ENCODE peak calls at places on chromosomes 16 and 17, in eight cellular contexts. K, D, O, M, L, U, G and E are unnamed samples.

GRCh38 chr17:70687421-70687820 is 518.1 kb downstream of the KCNJ2 start:
- DNase-seq in K (no peak), D (no peak), O (no peak), M (no peak), L (no peak), U (no peak), G (no peak), E (no peak)

GRCh38 chr16:71337631-71338030 is 20.9 kb upstream of the CALB2 start:
- DNase-seq in K (no peak), D (no peak), O (no peak), M (no peak), L (no peak), U (no peak), G (no peak), E (no peak)

GRCh38 chr16:47448830-47449575 is 11.9 kb downstream of the ITFG1 start:
- DNase-seq in K (no peak), D (no peak), O (no peak), M (no peak), L (no peak), U (no peak), G (no peak), E (no peak)

GRCh38 chr17:49521521-49522185 is 26.6 kb downstream of the NGFR start:
- DNase-seq in K (no peak), D (no peak), O (no peak), M (no peak), L (no peak), U (no peak), G (no peak), E (peak)

GRCh38 chr17:44124118-44124438 is 637 bp upstream of the HDAC5 start:
- DNase-seq in K (no peak), D (no peak), O (no peak), M (no peak), L (no peak), U (no peak), G (no peak), E (no peak)

GRCh38 chr16:49274936-49275730 is 6.5 kb downstream of the CBLN1 start:
- DNase-seq in K (no peak), D (no peak), O (no peak), M (peak), L (no peak), U (no peak), G (no peak), E (no peak)

GRCh38 chr16:27321013-27321960 is 7.5 kb downstream of the IL4R start:
- DNase-seq in K (peak), D (peak), O (peak), M (no peak), L (no peak), U (peak), G (peak), E (no peak)

GRCh38 chr17:75006653-75007052 is 5.8 kb upstream of the MRPL58 start:
- DNase-seq in K (no peak), D (no peak), O (no peak), M (no peak), L (no peak), U (no peak), G (no peak), E (no peak)

GRCh38 chr17:50661795-50662391 is 27.2 kb downstream of the ABCC3 start:
- DNase-seq in K (peak), D (peak), O (peak), M (peak), L (no peak), U (peak), G (peak), E (peak)

GRCh38 chr17:17519886-17520285 is 23.7 kb upstream of the RASD1 start:
- DNase-seq in K (no peak), D (no peak), O (no peak), M (no peak), L (no peak), U (no peak), G (no peak), E (no peak)

GRCh38 chr17:82399601-82400101 is 18.5 kb upstream of the HEXD start:
- DNase-seq in K (no peak), D (no peak), O (peak), M (no peak), L (no peak), U (no peak), G (no peak), E (no peak)
- TF ChIP-seq CTCF in K (no peak), D (no peak), O (no peak), M (no peak), L (no peak), U (no peak), G (no peak), E (no peak)

GRCh38 chr17:38870259-38871165 is 654 bp downstream of the LASP1 start:
- DNase-seq in K (peak), D (peak), O (peak), M (peak), L (peak), U (peak), G (no peak), E (peak)

GRCh38 chr17:38868095-38868967 is 1.5 kb upstream of the LASP1 start:
- DNase-seq in K (no peak), D (peak), O (peak), M (peak), L (no peak), U (peak), G (peak), E (peak)

GRCh38 chr17:38867179-38867994 is 2.5 kb upstream of the LASP1 start:
- DNase-seq in K (peak), D (peak), O (peak), M (peak), L (peak), U (peak), G (peak), E (peak)

GRCh38 chr17:38869647-38870258 is at the start of gene LASP1:
- DNase-seq in K (peak), D (peak), O (peak), M (peak), L (peak), U (peak), G (peak), E (peak)

GRCh38 chr17:38868968-38869646 is 751 bp upstream of the LASP1 start:
- DNase-seq in K (peak), D (peak), O (peak), M (peak), L (peak), U (peak), G (peak), E (peak)
- TF ChIP-seq CTCF in K (peak), D (no peak), O (peak), M (peak), L (peak), U (peak), G (peak), E (no peak)

GRCh38 chr17:79915850-79916430 is 76.7 kb upstream of the CBX4 start:
- DNase-seq in K (no peak), D (no peak), O (peak), M (peak), L (peak), U (peak), G (peak), E (peak)
- TF ChIP-seq CTCF in K (peak), D (no peak), O (peak), M (peak), L (peak), U (peak), G (peak), E (peak)

GRCh38 chr16:53078765-53079484 is 24.1 kb downstream of the CHD9 start:
- DNase-seq in K (no peak), D (no peak), O (no peak), M (no peak), L (no peak), U (peak), G (no peak), E (no peak)
- TF ChIP-seq CTCF in K (no peak), D (no peak), O (no peak), M (peak), L (no peak), U (no peak), G (no peak), E (no peak)

DNA sequence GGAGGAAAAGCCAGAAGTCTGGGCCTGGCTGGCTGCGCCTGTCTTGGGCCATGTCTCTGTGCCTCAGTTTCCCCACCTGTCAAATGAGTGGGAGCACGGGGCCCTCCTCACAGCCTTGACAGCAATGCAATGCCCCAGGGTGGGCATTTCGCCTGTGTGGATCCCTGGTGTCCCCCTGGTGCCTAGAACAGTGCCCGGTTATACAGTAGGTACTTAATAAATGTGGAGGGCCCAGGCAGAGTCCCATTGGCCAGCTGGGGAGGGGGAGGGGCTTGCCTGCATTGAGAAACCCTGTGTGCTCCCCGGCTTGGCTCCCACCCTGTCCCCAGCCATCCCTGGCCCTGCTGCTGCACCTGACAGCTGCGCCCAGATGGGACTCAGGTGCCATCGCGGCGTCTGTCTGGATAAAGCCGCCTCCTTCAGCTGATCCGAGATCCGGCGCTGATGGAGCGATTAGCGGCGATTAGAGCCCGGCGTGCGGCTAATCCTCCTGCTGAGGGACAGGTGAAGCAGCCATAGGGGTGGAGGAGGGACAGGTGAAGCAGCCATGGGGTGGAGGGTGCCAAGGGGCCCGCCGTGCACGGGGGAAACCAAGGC is 12.4 kb downstream of the ZFPM1 start:
- DNase-seq in K (no peak), D (no peak), O (no peak), M (no peak), L (no peak), U (no peak), G (no peak), E (no peak)
- TF ChIP-seq CTCF in K (no peak), D (no peak), O (no peak), M (no peak), L (no peak), U (no peak), G (no peak), E (no peak)

DNA sequence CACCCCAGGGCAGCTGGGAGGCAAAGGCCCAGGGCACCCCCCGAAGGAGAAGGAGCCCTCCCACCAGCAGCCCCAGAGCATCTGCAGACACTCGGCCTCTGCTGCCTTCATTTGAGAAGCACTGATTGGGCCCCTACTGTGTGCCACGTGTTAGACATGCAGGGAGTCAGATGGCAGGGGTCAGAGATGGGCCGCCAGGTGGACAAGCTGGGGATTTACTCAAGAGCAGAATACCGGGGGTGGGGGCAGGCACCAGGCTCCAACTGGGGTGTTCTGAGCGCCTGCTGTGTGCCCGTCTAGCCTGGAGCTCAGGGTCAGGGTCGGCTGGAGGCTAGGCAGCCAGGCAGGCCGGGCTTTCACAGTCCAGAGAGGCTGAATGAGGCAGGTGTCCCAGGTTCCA is 18.7 kb downstream of the TPSG1 start:
- DNase-seq in K (no peak), D (no peak), O (no peak), M (no peak), L (no peak), U (no peak), G (no peak), E (no peak)
- TF ChIP-seq CTCF in K (no peak), D (no peak), O (no peak), M (no peak), L (no peak), U (no peak), G (no peak), E (no peak)

DNA sequence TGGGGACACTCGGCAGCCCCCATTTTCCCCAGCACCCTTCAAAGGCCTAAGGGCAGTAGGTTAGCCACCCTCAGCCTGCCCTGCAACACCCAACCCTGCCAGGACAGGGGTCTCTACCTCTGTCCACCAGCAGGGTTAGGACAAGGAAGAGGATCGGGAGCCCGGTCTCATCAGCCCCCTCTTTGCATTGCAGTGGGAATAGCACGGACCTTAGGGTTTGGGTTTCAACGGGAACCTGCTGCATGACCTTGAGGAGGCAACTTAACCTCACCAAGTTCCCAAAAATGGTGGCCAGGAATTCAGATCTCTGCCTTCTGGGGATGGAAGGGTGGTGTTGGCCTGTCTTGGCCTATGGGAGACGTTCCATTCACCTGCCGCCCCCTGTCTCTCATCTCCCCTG is 20.2 kb upstream of the SPPL2C start:
- DNase-seq in K (no peak), D (no peak), O (no peak), M (peak), L (no peak), U (no peak), G (no peak), E (no peak)
- TF ChIP-seq CTCF in K (no peak), D (no peak), O (no peak), M (no peak), L (no peak), U (no peak), G (no peak), E (no peak)

GRCh38 chr17:73538445-73538844 is 105.8 kb downstream of the SDK2 start:
- DNase-seq in K (no peak), D (no peak), O (no peak), M (no peak), L (no peak), U (no peak), G (no peak), E (no peak)
- TF ChIP-seq CTCF in K (no peak), D (no peak), O (no peak), M (no peak), L (no peak), U (no peak), G (no peak), E (no peak)

GRCh38 chr17:9645858-9646555 is 690 bp downstream of the USP43 start:
- DNase-seq in K (peak), D (peak), O (no peak), M (peak), L (peak), U (no peak), G (no peak), E (peak)

GRCh38 chr17:9646556-9646905 is 1.2 kb downstream of the USP43 start:
- DNase-seq in K (peak), D (no peak), O (no peak), M (peak), L (no peak), U (no peak), G (no peak), E (no peak)

GRCh38 chr17:9643611-9644010 is 1.7 kb upstream of the USP43 start:
- DNase-seq in K (no peak), D (peak), O (peak), M (no peak), L (no peak), U (no peak), G (no peak), E (no peak)

GRCh38 chr17:9647014-9647413 is 1.7 kb downstream of the USP43 start:
- DNase-seq in K (no peak), D (peak), O (no peak), M (peak), L (no peak), U (no peak), G (no peak), E (no peak)

GRCh38 chr17:9644910-9645751 is at the start of gene USP43:
- DNase-seq in K (no peak), D (peak), O (peak), M (peak), L (peak), U (no peak), G (no peak), E (peak)
- TF ChIP-seq CTCF in K (no peak), D (no peak), O (no peak), M (no peak), L (no peak), U (no peak), G (no peak), E (no peak)

DNA sequence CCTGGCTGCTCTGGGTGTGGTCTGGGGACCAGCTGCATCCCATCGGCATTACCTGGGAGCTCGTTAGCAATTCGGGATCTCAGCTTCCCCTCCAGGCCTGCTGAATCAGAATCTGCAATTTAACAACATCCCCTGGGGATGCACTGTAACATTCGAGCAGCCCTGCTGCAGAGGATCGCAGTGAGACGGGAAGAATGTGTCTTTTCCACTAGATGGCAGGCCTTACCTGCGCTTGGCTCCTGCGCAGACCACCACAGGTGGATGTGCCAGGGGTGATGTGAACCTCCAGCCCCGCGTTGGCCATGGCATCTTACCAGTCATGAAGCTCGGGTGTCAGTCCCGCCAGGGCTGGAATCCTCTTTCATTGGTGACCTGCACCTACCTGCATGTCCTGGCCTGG is 209.9 kb downstream of the PRKCB start:
- DNase-seq in K (no peak), D (no peak), O (no peak), M (peak), L (peak), U (no peak), G (no peak), E (no peak)
- TF ChIP-seq CTCF in K (no peak), D (no peak), O (no peak), M (peak), L (peak), U (no peak), G (no peak), E (no peak)